ENCODE peak calls at places on chromosomes 4 and X, in five cellular contexts. One of them, this sample, is unnamed.

GRCh38 chrX:319579-320125 is 1.1 kb upstream of the GTPBP6 start:
- DNase-seq in stimulated activated naive CD8-positive, alpha-beta T cell treated with anti-CD3 and anti-CD28 coated beads, Interleukin-15, Interleukin-2, amounts not matched to agents 100 U/mL and 50 U/mL, for 24 hours: no peak
- DNase-seq in cerebellum: no peak
- DNase-seq in foreskin keratinocyte: no peak
- DNase-seq in EL: no peak
- DNase-seq in this sample: no peak

GRCh38 chr4:3518941-3519340 is 13.3 kb downstream of the LRPAP1 start:
- DNase-seq in stimulated activated naive CD8-positive, alpha-beta T cell treated with anti-CD3 and anti-CD28 coated beads, Interleukin-15, Interleukin-2, amounts not matched to agents 100 U/mL and 50 U/mL, for 24 hours: no peak
- DNase-seq in cerebellum: no peak
- DNase-seq in foreskin keratinocyte: no peak
- DNase-seq in EL: no peak
- DNase-seq in this sample: no peak

GRCh38 chr4:111046811-111047210 is 423.9 kb upstream of the PITX2 start:
- DNase-seq in stimulated activated naive CD8-positive, alpha-beta T cell treated with anti-CD3 and anti-CD28 coated beads, Interleukin-15, Interleukin-2, amounts not matched to agents 100 U/mL and 50 U/mL, for 24 hours: no peak
- DNase-seq in cerebellum: no peak
- DNase-seq in foreskin keratinocyte: no peak
- DNase-seq in EL: no peak
- DNase-seq in this sample: no peak

GRCh38 chrX:79147477-79147876 is 3.0 kb downstream of the GPR174 start:
- DNase-seq in stimulated activated naive CD8-positive, alpha-beta T cell treated with anti-CD3 and anti-CD28 coated beads, Interleukin-15, Interleukin-2, amounts not matched to agents 100 U/mL and 50 U/mL, for 24 hours: no peak
- DNase-seq in cerebellum: no peak
- DNase-seq in foreskin keratinocyte: no peak
- DNase-seq in EL: no peak
- DNase-seq in this sample: no peak

GRCh38 chr4:10111067-10111801 is 5.4 kb downstream of the WDR1 start:
- DNase-seq in stimulated activated naive CD8-positive, alpha-beta T cell treated with anti-CD3 and anti-CD28 coated beads, Interleukin-15, Interleukin-2, amounts not matched to agents 100 U/mL and 50 U/mL, for 24 hours: no peak
- DNase-seq in cerebellum: no peak
- DNase-seq in foreskin keratinocyte: no peak
- DNase-seq in EL: no peak
- DNase-seq in this sample: no peak

GRCh38 chrX:154384284-154384892 is 5.3 kb downstream of the EMD start:
- DNase-seq in stimulated activated naive CD8-positive, alpha-beta T cell treated with anti-CD3 and anti-CD28 coated beads, Interleukin-15, Interleukin-2, amounts not matched to agents 100 U/mL and 50 U/mL, for 24 hours: no peak
- DNase-seq in cerebellum: no peak
- DNase-seq in foreskin keratinocyte: no peak
- DNase-seq in EL: no peak
- DNase-seq in this sample: no peak

GRCh38 chr4:128354205-128354821 is 66.7 kb upstream of the PGRMC2 start:
- DNase-seq in stimulated activated naive CD8-positive, alpha-beta T cell treated with anti-CD3 and anti-CD28 coated beads, Interleukin-15, Interleukin-2, amounts not matched to agents 100 U/mL and 50 U/mL, for 24 hours: no peak
- DNase-seq in cerebellum: no peak
- DNase-seq in foreskin keratinocyte: peak; percentile 86
- DNase-seq in EL: peak; percentile 98
- DNase-seq in this sample: no peak

GRCh38 chr4:74365761-74366160 is 816 bp downstream of the EREG start:
- DNase-seq in stimulated activated naive CD8-positive, alpha-beta T cell treated with anti-CD3 and anti-CD28 coated beads, Interleukin-15, Interleukin-2, amounts not matched to agents 100 U/mL and 50 U/mL, for 24 hours: no peak
- DNase-seq in cerebellum: no peak
- DNase-seq in foreskin keratinocyte: no peak
- DNase-seq in EL: peak; percentile 12
- DNase-seq in this sample: no peak

GRCh38 chrX:15747626-15748173 is 9.6 kb downstream of the CA5B start:
- DNase-seq in stimulated activated naive CD8-positive, alpha-beta T cell treated with anti-CD3 and anti-CD28 coated beads, Interleukin-15, Interleukin-2, amounts not matched to agents 100 U/mL and 50 U/mL, for 24 hours: no peak
- DNase-seq in cerebellum: no peak
- DNase-seq in foreskin keratinocyte: no peak
- DNase-seq in EL: no peak
- DNase-seq in this sample: no peak

GRCh38 chrX:72348247-72348979 is 42.7 kb upstream of the CITED1 start:
- DNase-seq in stimulated activated naive CD8-positive, alpha-beta T cell treated with anti-CD3 and anti-CD28 coated beads, Interleukin-15, Interleukin-2, amounts not matched to agents 100 U/mL and 50 U/mL, for 24 hours: peak; percentile 5
- DNase-seq in cerebellum: no peak
- DNase-seq in foreskin keratinocyte: no peak
- DNase-seq in EL: no peak
- DNase-seq in this sample: no peak

GRCh38 chr4:6916069-6916586 is 6.5 kb downstream of the TBC1D14 start:
- DNase-seq in stimulated activated naive CD8-positive, alpha-beta T cell treated with anti-CD3 and anti-CD28 coated beads, Interleukin-15, Interleukin-2, amounts not matched to agents 100 U/mL and 50 U/mL, for 24 hours: no peak
- DNase-seq in cerebellum: no peak
- DNase-seq in foreskin keratinocyte: no peak
- DNase-seq in EL: no peak
- DNase-seq in this sample: no peak

GRCh38 chr4:2962614-2963184 is 507 bp downstream of the NOP14 start:
- DNase-seq in stimulated activated naive CD8-positive, alpha-beta T cell treated with anti-CD3 and anti-CD28 coated beads, Interleukin-15, Interleukin-2, amounts not matched to agents 100 U/mL and 50 U/mL, for 24 hours: no peak
- DNase-seq in cerebellum: no peak
- DNase-seq in foreskin keratinocyte: peak; percentile 48
- DNase-seq in EL: peak; percentile 56
- DNase-seq in this sample: no peak

GRCh38 chr4:124432500-124432899 is 280.0 kb downstream of the ANKRD50 start:
- DNase-seq in stimulated activated naive CD8-positive, alpha-beta T cell treated with anti-CD3 and anti-CD28 coated beads, Interleukin-15, Interleukin-2, amounts not matched to agents 100 U/mL and 50 U/mL, for 24 hours: no peak
- DNase-seq in cerebellum: no peak
- DNase-seq in foreskin keratinocyte: peak; percentile 89
- DNase-seq in EL: peak; percentile 68
- DNase-seq in this sample: no peak

GRCh38 chrX:153226344-153227190 is 47.5 kb downstream of the MAGEA1 start:
- DNase-seq in stimulated activated naive CD8-positive, alpha-beta T cell treated with anti-CD3 and anti-CD28 coated beads, Interleukin-15, Interleukin-2, amounts not matched to agents 100 U/mL and 50 U/mL, for 24 hours: peak; percentile 6
- DNase-seq in cerebellum: no peak
- DNase-seq in foreskin keratinocyte: peak; percentile 89
- DNase-seq in EL: peak; percentile 57
- DNase-seq in this sample: peak; percentile 24

GRCh38 chrX:16946361-16946964 is at the start of gene REPS2:
- DNase-seq in stimulated activated naive CD8-positive, alpha-beta T cell treated with anti-CD3 and anti-CD28 coated beads, Interleukin-15, Interleukin-2, amounts not matched to agents 100 U/mL and 50 U/mL, for 24 hours: peak; percentile 73
- DNase-seq in cerebellum: peak; percentile 89
- DNase-seq in foreskin keratinocyte: peak; percentile 44
- DNase-seq in EL: peak; percentile 52
- DNase-seq in this sample: peak; percentile 52

GRCh38 chr4:9898596-9899345 is 117.3 kb downstream of the DRD5 start:
- DNase-seq in stimulated activated naive CD8-positive, alpha-beta T cell treated with anti-CD3 and anti-CD28 coated beads, Interleukin-15, Interleukin-2, amounts not matched to agents 100 U/mL and 50 U/mL, for 24 hours: no peak
- DNase-seq in cerebellum: no peak
- DNase-seq in foreskin keratinocyte: peak; percentile 24
- DNase-seq in EL: peak; percentile 6
- DNase-seq in this sample: no peak

GRCh38 chr4:112145820-112146813 is 863 bp downstream of the FAM241A start:
- DNase-seq in stimulated activated naive CD8-positive, alpha-beta T cell treated with anti-CD3 and anti-CD28 coated beads, Interleukin-15, Interleukin-2, amounts not matched to agents 100 U/mL and 50 U/mL, for 24 hours: peak; percentile 74
- DNase-seq in cerebellum: peak; percentile 32
- DNase-seq in foreskin keratinocyte: peak; percentile 68
- DNase-seq in EL: peak; percentile 44
- DNase-seq in this sample: no peak

GRCh38 chrX:85517994-85518718 is 138.7 kb upstream of the POF1B start:
- DNase-seq in stimulated activated naive CD8-positive, alpha-beta T cell treated with anti-CD3 and anti-CD28 coated beads, Interleukin-15, Interleukin-2, amounts not matched to agents 100 U/mL and 50 U/mL, for 24 hours: no peak
- DNase-seq in cerebellum: no peak
- DNase-seq in foreskin keratinocyte: no peak
- DNase-seq in EL: no peak
- DNase-seq in this sample: no peak

GRCh38 chrX:103571726-103572125 is 13.6 kb upstream of the TCEAL4 start:
- DNase-seq in stimulated activated naive CD8-positive, alpha-beta T cell treated with anti-CD3 and anti-CD28 coated beads, Interleukin-15, Interleukin-2, amounts not matched to agents 100 U/mL and 50 U/mL, for 24 hours: no peak
- DNase-seq in cerebellum: no peak
- DNase-seq in foreskin keratinocyte: no peak
- DNase-seq in EL: no peak
- DNase-seq in this sample: no peak

GRCh38 chrX:139831689-139832456 is 101.0 kb downstream of the ATP11C start:
- DNase-seq in stimulated activated naive CD8-positive, alpha-beta T cell treated with anti-CD3 and anti-CD28 coated beads, Interleukin-15, Interleukin-2, amounts not matched to agents 100 U/mL and 50 U/mL, for 24 hours: no peak
- DNase-seq in cerebellum: no peak
- DNase-seq in foreskin keratinocyte: no peak
- DNase-seq in EL: peak; percentile 69
- DNase-seq in this sample: no peak

GRCh38 chr4:119010909-119011606 is 122.4 kb downstream of the SYNPO2 start:
- DNase-seq in stimulated activated naive CD8-positive, alpha-beta T cell treated with anti-CD3 and anti-CD28 coated beads, Interleukin-15, Interleukin-2, amounts not matched to agents 100 U/mL and 50 U/mL, for 24 hours: no peak
- DNase-seq in cerebellum: no peak
- DNase-seq in foreskin keratinocyte: no peak
- DNase-seq in EL: no peak
- DNase-seq in this sample: no peak

GRCh38 chr4:23930750-23931488 is 41.1 kb upstream of the PPARGC1A start:
- DNase-seq in stimulated activated naive CD8-positive, alpha-beta T cell treated with anti-CD3 and anti-CD28 coated beads, Interleukin-15, Interleukin-2, amounts not matched to agents 100 U/mL and 50 U/mL, for 24 hours: no peak
- DNase-seq in cerebellum: peak; percentile 23
- DNase-seq in foreskin keratinocyte: no peak
- DNase-seq in EL: no peak
- DNase-seq in this sample: no peak

GRCh38 chr4:19913670-19914069 is 338.0 kb upstream of the SLIT2 start:
- DNase-seq in stimulated activated naive CD8-positive, alpha-beta T cell treated with anti-CD3 and anti-CD28 coated beads, Interleukin-15, Interleukin-2, amounts not matched to agents 100 U/mL and 50 U/mL, for 24 hours: no peak
- DNase-seq in cerebellum: no peak
- DNase-seq in foreskin keratinocyte: peak; percentile 27
- DNase-seq in EL: peak; percentile 5
- DNase-seq in this sample: no peak

GRCh38 chrX:105876658-105877057 is 54.3 kb downstream of the NRK start:
- DNase-seq in stimulated activated naive CD8-positive, alpha-beta T cell treated with anti-CD3 and anti-CD28 coated beads, Interleukin-15, Interleukin-2, amounts not matched to agents 100 U/mL and 50 U/mL, for 24 hours: no peak
- DNase-seq in cerebellum: no peak
- DNase-seq in foreskin keratinocyte: peak; percentile 22
- DNase-seq in EL: no peak
- DNase-seq in this sample: no peak

GRCh38 chrX:81120936-81121351 is 80.8 kb downstream of the HMGN5 start:
- DNase-seq in stimulated activated naive CD8-positive, alpha-beta T cell treated with anti-CD3 and anti-CD28 coated beads, Interleukin-15, Interleukin-2, amounts not matched to agents 100 U/mL and 50 U/mL, for 24 hours: peak; percentile 38
- DNase-seq in cerebellum: no peak
- DNase-seq in foreskin keratinocyte: peak; percentile 45
- DNase-seq in EL: peak; percentile 48
- DNase-seq in this sample: no peak

GRCh38 chrX:68183612-68184214 is 249.6 kb downstream of the OPHN1 start:
- DNase-seq in stimulated activated naive CD8-positive, alpha-beta T cell treated with anti-CD3 and anti-CD28 coated beads, Interleukin-15, Interleukin-2, amounts not matched to agents 100 U/mL and 50 U/mL, for 24 hours: no peak
- DNase-seq in cerebellum: no peak
- DNase-seq in foreskin keratinocyte: no peak
- DNase-seq in EL: peak; percentile 38
- DNase-seq in this sample: no peak

GRCh38 chr4:153058668-153059060 is 122.5 kb downstream of the FHDC1 start:
- DNase-seq in stimulated activated naive CD8-positive, alpha-beta T cell treated with anti-CD3 and anti-CD28 coated beads, Interleukin-15, Interleukin-2, amounts not matched to agents 100 U/mL and 50 U/mL, for 24 hours: no peak
- DNase-seq in cerebellum: no peak
- DNase-seq in foreskin keratinocyte: no peak
- DNase-seq in EL: no peak
- DNase-seq in this sample: no peak

GRCh38 chr4:15037923-15038541 is 35.8 kb downstream of the CPEB2 start:
- DNase-seq in stimulated activated naive CD8-positive, alpha-beta T cell treated with anti-CD3 and anti-CD28 coated beads, Interleukin-15, Interleukin-2, amounts not matched to agents 100 U/mL and 50 U/mL, for 24 hours: no peak
- DNase-seq in cerebellum: no peak
- DNase-seq in foreskin keratinocyte: no peak
- DNase-seq in EL: peak; percentile 6
- DNase-seq in this sample: no peak

GRCh38 chr4:140004580-140005314 is 149.2 kb downstream of the MAML3 start:
- DNase-seq in stimulated activated naive CD8-positive, alpha-beta T cell treated with anti-CD3 and anti-CD28 coated beads, Interleukin-15, Interleukin-2, amounts not matched to agents 100 U/mL and 50 U/mL, for 24 hours: no peak
- DNase-seq in cerebellum: peak; percentile 83
- DNase-seq in foreskin keratinocyte: no peak
- DNase-seq in EL: peak; percentile 59
- DNase-seq in this sample: no peak

GRCh38 chrX:16970977-16971376 is 24.5 kb downstream of the REPS2 start:
- DNase-seq in stimulated activated naive CD8-positive, alpha-beta T cell treated with anti-CD3 and anti-CD28 coated beads, Interleukin-15, Interleukin-2, amounts not matched to agents 100 U/mL and 50 U/mL, for 24 hours: no peak
- DNase-seq in cerebellum: no peak
- DNase-seq in foreskin keratinocyte: peak; percentile 69
- DNase-seq in EL: peak; percentile 27
- DNase-seq in this sample: no peak

GRCh38 chr4:92047209-92047877 is 256.4 kb upstream of the GRID2 start:
- DNase-seq in stimulated activated naive CD8-positive, alpha-beta T cell treated with anti-CD3 and anti-CD28 coated beads, Interleukin-15, Interleukin-2, amounts not matched to agents 100 U/mL and 50 U/mL, for 24 hours: no peak
- DNase-seq in cerebellum: no peak
- DNase-seq in foreskin keratinocyte: peak; percentile 23
- DNase-seq in EL: no peak
- DNase-seq in this sample: no peak

GRCh38 chr4:39931441-39931901 is 46.2 kb downstream of the PDS5A start:
- DNase-seq in stimulated activated naive CD8-positive, alpha-beta T cell treated with anti-CD3 and anti-CD28 coated beads, Interleukin-15, Interleukin-2, amounts not matched to agents 100 U/mL and 50 U/mL, for 24 hours: no peak
- DNase-seq in cerebellum: no peak
- DNase-seq in foreskin keratinocyte: no peak
- DNase-seq in EL: no peak
- DNase-seq in this sample: no peak

GRCh38 chrX:42276982-42277690 is 353.8 kb upstream of the CASK start:
- DNase-seq in stimulated activated naive CD8-positive, alpha-beta T cell treated with anti-CD3 and anti-CD28 coated beads, Interleukin-15, Interleukin-2, amounts not matched to agents 100 U/mL and 50 U/mL, for 24 hours: no peak
- DNase-seq in cerebellum: no peak
- DNase-seq in foreskin keratinocyte: no peak
- DNase-seq in EL: no peak
- DNase-seq in this sample: no peak